ENCODE peak calls at places on chromosomes 7 and 10, in seven cellular contexts. One of them, this sample, is unnamed.
A peak's percentile ranks its signal among the peaks of the same experiment; 100 is the strongest.

GRCh38 chr10:130459011-130459410 is 322.8 kb downstream of the GLRX3 start:
- DNase-seq in NB4: no peak
- DNase-seq in upper lobe of left lung: no peak
- DNase-seq in H1: no peak
- DNase-seq in IMR-90: no peak
- DNase-seq in erythroblast: no peak
- DNase-seq in stomach: no peak
- DNase-seq in this sample: no peak

GRCh38 chr10:102611514-102612095 is 32.7 kb upstream of the TRIM8 start:
- DNase-seq in NB4: no peak
- DNase-seq in upper lobe of left lung: no peak
- DNase-seq in H1: no peak
- DNase-seq in IMR-90: peak; percentile 74
- DNase-seq in erythroblast: no peak
- DNase-seq in stomach: no peak
- DNase-seq in this sample: peak; percentile 53

GRCh38 chr10:119737827-119738226 is 12.0 kb downstream of the INPP5F start:
- DNase-seq in NB4: peak; percentile 48
- DNase-seq in upper lobe of left lung: peak; percentile 51
- DNase-seq in H1: no peak
- DNase-seq in IMR-90: peak; percentile 88
- DNase-seq in erythroblast: peak; percentile 42
- DNase-seq in stomach: no peak
- DNase-seq in this sample: peak; percentile 71

GRCh38 chr7:114086906-114087651 is 168.3 kb upstream of the PPP1R3A start:
- DNase-seq in NB4: no peak
- DNase-seq in upper lobe of left lung: peak; percentile 47
- DNase-seq in H1: no peak
- DNase-seq in IMR-90: peak; percentile 19
- DNase-seq in erythroblast: no peak
- DNase-seq in stomach: no peak
- DNase-seq in this sample: no peak

GRCh38 chr7:48528689-48529088 is 357.4 kb downstream of the ABCA13 start:
- DNase-seq in NB4: peak; percentile 57
- DNase-seq in upper lobe of left lung: no peak
- DNase-seq in H1: peak; percentile 3
- DNase-seq in IMR-90: no peak
- DNase-seq in erythroblast: no peak
- DNase-seq in stomach: no peak
- DNase-seq in this sample: no peak

GRCh38 chr7:27723086-27723485 is 16.9 kb upstream of the TAX1BP1 start:
- DNase-seq in NB4: peak; percentile 57
- DNase-seq in upper lobe of left lung: no peak
- DNase-seq in H1: no peak
- DNase-seq in IMR-90: no peak
- DNase-seq in erythroblast: peak; percentile 10
- DNase-seq in stomach: peak; percentile 31
- DNase-seq in this sample: peak; percentile 45

GRCh38 chr7:152145853-152146466 is 120.5 kb downstream of the GALNT11 start:
- DNase-seq in NB4: peak; percentile 58
- DNase-seq in upper lobe of left lung: no peak
- DNase-seq in H1: no peak
- DNase-seq in IMR-90: peak; percentile 71
- DNase-seq in erythroblast: peak; percentile 44
- DNase-seq in stomach: no peak
- DNase-seq in this sample: peak; percentile 21

GRCh38 chr7:79506481-79506880 is 53.0 kb upstream of the MAGI2 start:
- DNase-seq in NB4: no peak
- DNase-seq in upper lobe of left lung: no peak
- DNase-seq in H1: no peak
- DNase-seq in IMR-90: peak; percentile 61
- DNase-seq in erythroblast: no peak
- DNase-seq in stomach: no peak
- DNase-seq in this sample: no peak

GRCh38 chr7:152968003-152968402 is 208.5 kb downstream of the ACTR3B start:
- DNase-seq in NB4: no peak
- DNase-seq in upper lobe of left lung: no peak
- DNase-seq in H1: no peak
- DNase-seq in IMR-90: no peak
- DNase-seq in erythroblast: no peak
- DNase-seq in stomach: no peak
- DNase-seq in this sample: no peak

GRCh38 chr10:45649296-45649695 is 23.3 kb downstream of the ZFAND4 start:
- DNase-seq in NB4: no peak
- DNase-seq in upper lobe of left lung: no peak
- DNase-seq in H1: no peak
- DNase-seq in IMR-90: no peak
- DNase-seq in erythroblast: no peak
- DNase-seq in stomach: no peak
- DNase-seq in this sample: no peak

DNA sequence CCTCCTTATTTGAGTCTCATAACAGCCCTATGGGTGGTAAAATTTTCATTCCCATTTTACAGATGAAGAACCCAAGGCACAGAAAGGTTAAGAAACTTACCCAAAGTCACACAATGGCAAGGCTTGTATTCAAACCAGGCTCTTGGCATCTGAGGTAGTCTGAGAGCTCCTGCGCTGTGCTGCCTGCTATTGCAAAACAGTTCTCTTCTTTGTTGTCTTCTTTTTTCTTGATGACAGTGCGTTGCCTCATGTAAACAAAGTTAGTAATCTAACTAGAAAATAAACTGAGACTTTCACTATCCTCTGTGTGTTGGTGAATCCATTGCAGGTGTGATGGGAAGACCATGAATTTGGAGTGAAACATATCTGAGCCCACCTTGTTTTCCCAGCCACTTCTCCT is 240.8 kb downstream of the PTEN start:
- DNase-seq in NB4: no peak
- DNase-seq in upper lobe of left lung: no peak
- DNase-seq in H1: no peak
- DNase-seq in IMR-90: no peak
- DNase-seq in erythroblast: no peak
- DNase-seq in stomach: no peak
- DNase-seq in this sample: no peak
- TF ChIP-seq POLR2A in NB4: no peak
- TF ChIP-seq POLR2A in upper lobe of left lung: no peak
- TF ChIP-seq POLR2A in H1: no peak
- TF ChIP-seq POLR2A in IMR-90: no peak
- TF ChIP-seq POLR2A in erythroblast: no peak
- TF ChIP-seq POLR2A in stomach: no peak
- TF ChIP-seq POLR2A in this sample: no peak

GRCh38 chr7:77687747-77688144 is 8.5 kb upstream of the RSBN1L start:
- DNase-seq in NB4: no peak
- DNase-seq in upper lobe of left lung: peak; percentile 46
- DNase-seq in H1: no peak
- DNase-seq in IMR-90: no peak
- DNase-seq in erythroblast: no peak
- DNase-seq in stomach: no peak
- DNase-seq in this sample: no peak

GRCh38 chr7:77690289-77690688 is 6.0 kb upstream of the RSBN1L start:
- DNase-seq in NB4: no peak
- DNase-seq in upper lobe of left lung: no peak
- DNase-seq in H1: no peak
- DNase-seq in IMR-90: no peak
- DNase-seq in erythroblast: no peak
- DNase-seq in stomach: no peak
- DNase-seq in this sample: no peak

GRCh38 chr7:77696057-77696642 is at the start of gene RSBN1L:
- DNase-seq in NB4: peak; percentile 100
- DNase-seq in upper lobe of left lung: peak; percentile 99
- DNase-seq in H1: peak; percentile 86
- DNase-seq in IMR-90: peak; percentile 97
- DNase-seq in erythroblast: peak; percentile 99
- DNase-seq in stomach: peak; percentile 99
- DNase-seq in this sample: peak; percentile 74

GRCh38 chr7:77693830-77694583 is 2.3 kb upstream of the RSBN1L start:
- DNase-seq in NB4: no peak
- DNase-seq in upper lobe of left lung: no peak
- DNase-seq in H1: no peak
- DNase-seq in IMR-90: no peak
- DNase-seq in erythroblast: peak; percentile 34
- DNase-seq in stomach: no peak
- DNase-seq in this sample: no peak

DNA sequence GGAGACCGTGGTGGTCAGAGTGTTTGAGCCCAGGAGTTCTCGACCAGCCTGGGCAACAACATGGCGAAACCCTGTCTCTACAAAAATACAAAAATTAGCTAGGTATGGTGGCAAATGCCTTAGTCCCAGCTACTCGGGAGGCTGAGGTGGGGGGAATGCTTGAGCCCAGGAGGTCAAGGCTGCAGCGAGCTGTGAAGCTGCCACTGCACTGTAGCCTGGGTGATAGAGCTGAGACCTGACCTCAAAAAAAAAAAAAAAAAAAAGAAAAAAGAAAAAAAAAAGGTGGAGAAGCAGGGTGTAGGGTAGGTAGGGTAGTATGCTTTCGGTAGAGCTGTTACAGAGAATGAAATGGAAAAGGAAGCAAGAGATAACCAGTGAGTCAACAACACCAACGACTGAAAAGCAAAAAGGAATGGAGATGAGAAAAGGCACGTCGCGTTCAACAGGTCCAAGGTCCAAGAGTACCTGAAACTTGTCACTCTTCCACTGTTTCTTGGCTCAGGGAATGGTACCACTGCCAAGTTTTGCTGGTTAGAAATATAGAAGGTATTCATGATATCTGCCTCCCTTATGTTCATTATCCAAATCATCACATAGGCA is 4.3 kb upstream of the RSBN1L start:
- DNase-seq in NB4: no peak
- DNase-seq in upper lobe of left lung: no peak
- DNase-seq in H1: no peak
- DNase-seq in IMR-90: no peak
- DNase-seq in erythroblast: no peak
- DNase-seq in stomach: peak; percentile 61
- DNase-seq in this sample: no peak
- TF ChIP-seq POLR2A in NB4: no peak
- TF ChIP-seq POLR2A in upper lobe of left lung: no peak
- TF ChIP-seq POLR2A in H1: no peak
- TF ChIP-seq POLR2A in IMR-90: no peak
- TF ChIP-seq POLR2A in erythroblast: no peak
- TF ChIP-seq POLR2A in stomach: no peak
- TF ChIP-seq POLR2A in this sample: no peak

GRCh38 chr10:1738950-1739349 is 1.6 kb upstream of the ADARB2 start:
- DNase-seq in NB4: no peak
- DNase-seq in upper lobe of left lung: no peak
- DNase-seq in H1: no peak
- DNase-seq in IMR-90: no peak
- DNase-seq in erythroblast: no peak
- DNase-seq in stomach: no peak
- DNase-seq in this sample: no peak

GRCh38 chr10:1736180-1736971 is 949 bp downstream of the ADARB2 start:
- DNase-seq in NB4: no peak
- DNase-seq in upper lobe of left lung: no peak
- DNase-seq in H1: no peak
- DNase-seq in IMR-90: no peak
- DNase-seq in erythroblast: no peak
- DNase-seq in stomach: no peak
- DNase-seq in this sample: no peak

GRCh38 chr10:1735562-1735961 is 1.8 kb downstream of the ADARB2 start:
- DNase-seq in NB4: no peak
- DNase-seq in upper lobe of left lung: no peak
- DNase-seq in H1: no peak
- DNase-seq in IMR-90: no peak
- DNase-seq in erythroblast: no peak
- DNase-seq in stomach: no peak
- DNase-seq in this sample: no peak

GRCh38 chr10:1736972-1737221 is 428 bp downstream of the ADARB2 start:
- DNase-seq in NB4: no peak
- DNase-seq in upper lobe of left lung: no peak
- DNase-seq in H1: no peak
- DNase-seq in IMR-90: no peak
- DNase-seq in erythroblast: no peak
- DNase-seq in stomach: no peak
- DNase-seq in this sample: no peak

DNA sequence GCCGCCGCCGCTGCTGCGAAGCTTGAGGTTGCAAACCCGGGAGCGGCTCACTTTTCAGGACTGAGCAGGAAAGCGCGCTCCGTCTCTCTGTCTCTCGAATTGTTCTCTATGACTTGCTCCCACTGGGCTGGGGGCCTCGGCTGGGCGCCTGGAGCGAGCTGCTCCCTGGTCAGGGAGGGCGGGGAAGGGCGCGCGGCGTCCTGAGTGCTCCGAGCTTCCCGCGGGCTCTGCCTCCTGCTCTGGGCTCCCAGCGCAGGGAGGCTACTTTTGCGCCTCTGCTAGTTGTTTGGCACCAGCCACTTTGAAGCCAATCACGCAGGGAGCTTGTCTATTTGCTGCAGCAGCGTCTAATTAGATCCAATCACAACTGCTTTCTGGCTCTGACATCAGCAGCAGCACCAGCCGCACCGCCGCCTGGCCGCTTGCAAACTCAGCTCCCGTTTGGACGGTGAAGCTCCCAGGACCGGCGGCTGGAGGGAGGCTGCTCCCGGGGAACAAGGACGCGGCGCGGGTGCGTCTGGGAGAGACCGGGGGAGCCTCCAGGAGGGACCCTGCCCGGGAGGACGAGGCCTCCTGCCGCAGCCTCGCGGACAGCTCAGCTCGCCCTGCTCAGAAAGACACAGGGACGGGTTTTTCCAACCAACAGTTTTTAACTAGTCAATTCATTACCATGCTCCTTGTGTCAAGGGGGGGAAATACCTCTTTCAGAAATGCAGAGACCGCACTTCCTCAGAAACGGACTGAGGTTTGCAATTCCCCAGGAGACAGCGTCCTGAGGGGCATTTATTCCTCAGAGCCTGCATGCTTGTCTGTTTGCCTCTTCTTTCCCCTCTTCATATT is at the start of gene ADARB2:
- DNase-seq in NB4: no peak
- DNase-seq in upper lobe of left lung: no peak
- DNase-seq in H1: peak; percentile 70
- DNase-seq in IMR-90: no peak
- DNase-seq in erythroblast: no peak
- DNase-seq in stomach: peak; percentile 58
- DNase-seq in this sample: no peak
- TF ChIP-seq POLR2A in NB4: no peak
- TF ChIP-seq POLR2A in upper lobe of left lung: no peak
- TF ChIP-seq POLR2A in H1: no peak
- TF ChIP-seq POLR2A in IMR-90: no peak
- TF ChIP-seq POLR2A in erythroblast: no peak
- TF ChIP-seq POLR2A in stomach: no peak
- TF ChIP-seq POLR2A in this sample: no peak

DNA sequence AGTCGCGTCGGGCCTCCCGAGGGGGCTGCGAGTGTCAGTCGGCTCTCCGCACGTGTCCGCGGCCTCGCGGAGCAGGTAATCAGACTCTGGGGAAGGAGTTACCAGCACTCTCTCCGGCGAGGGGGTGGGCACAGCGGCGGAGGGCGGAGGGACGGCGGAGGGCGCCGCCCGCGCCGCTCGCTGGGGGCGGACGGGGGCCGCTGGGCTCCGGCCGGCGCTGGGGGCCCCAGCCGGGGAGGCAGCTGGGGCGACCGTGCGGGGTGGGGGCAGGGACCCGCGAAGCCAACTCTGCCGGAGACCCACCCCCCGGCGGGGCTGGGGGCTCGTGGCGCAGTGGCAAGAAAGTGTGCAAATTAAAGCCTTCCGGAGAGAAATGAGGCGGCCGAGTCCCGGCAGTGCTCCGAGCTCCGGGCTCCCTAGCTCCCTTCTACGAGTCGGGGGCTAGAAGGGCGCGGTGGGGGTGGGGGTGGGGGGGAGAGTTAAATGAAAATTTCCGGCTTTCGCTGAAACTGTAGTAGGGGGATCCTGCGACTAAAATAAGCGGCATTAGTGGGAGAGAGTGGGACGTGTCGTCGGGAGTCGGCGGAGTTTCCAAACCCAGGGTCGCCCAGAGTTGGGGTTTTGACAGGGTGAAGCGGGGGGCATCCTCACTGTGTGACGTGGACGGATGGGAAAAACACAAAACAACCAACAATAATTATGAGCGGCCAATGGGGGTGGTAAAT is at the start of gene CDK6:
- DNase-seq in NB4: peak; percentile 64
- DNase-seq in upper lobe of left lung: peak; percentile 68
- DNase-seq in H1: no peak
- DNase-seq in IMR-90: peak; percentile 70
- DNase-seq in erythroblast: peak; percentile 69
- DNase-seq in stomach: peak; percentile 71
- DNase-seq in this sample: peak; percentile 62
- TF ChIP-seq POLR2A in NB4: peak; percentile 18
- TF ChIP-seq POLR2A in upper lobe of left lung: no peak
- TF ChIP-seq POLR2A in H1: no peak
- TF ChIP-seq POLR2A in IMR-90: peak; percentile 67
- TF ChIP-seq POLR2A in erythroblast: no peak
- TF ChIP-seq POLR2A in stomach: no peak
- TF ChIP-seq POLR2A in this sample: peak; percentile 81

This sample was measured in H54.